ENCODE peak calls at places on chromosome 18, in seven cellular contexts. One of them, this sample, is unnamed.

GRCh38 chr18:6357668-6358067 is 57.0 kb downstream of the L3MBTL4 start:
- DNase-seq in GM06990: no peak
- DNase-seq in GM12865: no peak
- DNase-seq in adrenal gland: no peak
- DNase-seq in fibroblast of lung: no peak
- DNase-seq in dorsolateral prefrontal cortex: no peak
- DNase-seq in LNCaP clone FGC: no peak
- DNase-seq in this sample: no peak

GRCh38 chr18:74251297-74252031 is 40.3 kb downstream of the CYB5A start:
- DNase-seq in GM06990: no peak
- DNase-seq in GM12865: no peak
- DNase-seq in adrenal gland: no peak
- DNase-seq in fibroblast of lung: peak
- DNase-seq in dorsolateral prefrontal cortex: no peak
- DNase-seq in LNCaP clone FGC: no peak
- DNase-seq in this sample: peak

GRCh38 chr18:47775961-47776360 is 154.5 kb downstream of the SMAD2 start:
- DNase-seq in GM06990: no peak
- DNase-seq in GM12865: peak
- DNase-seq in adrenal gland: no peak
- DNase-seq in fibroblast of lung: no peak
- DNase-seq in dorsolateral prefrontal cortex: no peak
- DNase-seq in LNCaP clone FGC: peak
- DNase-seq in this sample: peak

GRCh38 chr18:79493801-79494211 is 98.1 kb downstream of the NFATC1 start:
- DNase-seq in GM06990: no peak
- DNase-seq in GM12865: no peak
- DNase-seq in adrenal gland: no peak
- DNase-seq in fibroblast of lung: no peak
- DNase-seq in dorsolateral prefrontal cortex: peak
- DNase-seq in LNCaP clone FGC: no peak
- DNase-seq in this sample: no peak

GRCh38 chr18:54031243-54031642 is 193.2 kb downstream of the MBD2 start:
- DNase-seq in GM06990: no peak
- DNase-seq in GM12865: no peak
- DNase-seq in adrenal gland: no peak
- DNase-seq in fibroblast of lung: no peak
- DNase-seq in dorsolateral prefrontal cortex: no peak
- DNase-seq in LNCaP clone FGC: no peak
- DNase-seq in this sample: no peak

GRCh38 chr18:80191264-80191663 is 56.0 kb downstream of the PARD6G start:
- DNase-seq in GM06990: no peak
- DNase-seq in GM12865: no peak
- DNase-seq in adrenal gland: no peak
- DNase-seq in fibroblast of lung: no peak
- DNase-seq in dorsolateral prefrontal cortex: no peak
- DNase-seq in LNCaP clone FGC: no peak
- DNase-seq in this sample: no peak

GRCh38 chr18:67783215-67783946 is 266.9 kb upstream of the DSEL start:
- DNase-seq in GM06990: no peak
- DNase-seq in GM12865: no peak
- DNase-seq in adrenal gland: no peak
- DNase-seq in fibroblast of lung: peak
- DNase-seq in dorsolateral prefrontal cortex: no peak
- DNase-seq in LNCaP clone FGC: no peak
- DNase-seq in this sample: peak

GRCh38 chr18:62897153-62897552 is 181.8 kb downstream of the PHLPP1 start:
- DNase-seq in GM06990: no peak
- DNase-seq in GM12865: no peak
- DNase-seq in adrenal gland: no peak
- DNase-seq in fibroblast of lung: peak
- DNase-seq in dorsolateral prefrontal cortex: no peak
- DNase-seq in LNCaP clone FGC: no peak
- DNase-seq in this sample: peak

GRCh38 chr18:21760321-21760720 is 19.7 kb downstream of the MIB1 start:
- DNase-seq in GM06990: no peak
- DNase-seq in GM12865: no peak
- DNase-seq in adrenal gland: no peak
- DNase-seq in fibroblast of lung: peak
- DNase-seq in dorsolateral prefrontal cortex: no peak
- DNase-seq in LNCaP clone FGC: no peak
- DNase-seq in this sample: no peak

GRCh38 chr18:53261241-53261640 is 921.2 kb downstream of the DCC start:
- DNase-seq in GM06990: no peak
- DNase-seq in GM12865: no peak
- DNase-seq in adrenal gland: no peak
- DNase-seq in fibroblast of lung: no peak
- DNase-seq in dorsolateral prefrontal cortex: no peak
- DNase-seq in LNCaP clone FGC: no peak
- DNase-seq in this sample: no peak

GRCh38 chr18:74185860-74186259 is 37.5 kb downstream of the TIMM21 start:
- DNase-seq in GM06990: no peak
- DNase-seq in GM12865: no peak
- DNase-seq in adrenal gland: no peak
- DNase-seq in fibroblast of lung: no peak
- DNase-seq in dorsolateral prefrontal cortex: no peak
- DNase-seq in LNCaP clone FGC: no peak
- DNase-seq in this sample: no peak

GRCh38 chr18:45417392-45417791 is 197.9 kb upstream of the SLC14A2 start:
- DNase-seq in GM06990: no peak
- DNase-seq in GM12865: no peak
- DNase-seq in adrenal gland: no peak
- DNase-seq in fibroblast of lung: no peak
- DNase-seq in dorsolateral prefrontal cortex: no peak
- DNase-seq in LNCaP clone FGC: no peak
- DNase-seq in this sample: no peak

GRCh38 chr18:45412577-45412976 is 202.7 kb upstream of the SLC14A2 start:
- DNase-seq in GM06990: no peak
- DNase-seq in GM12865: peak
- DNase-seq in adrenal gland: no peak
- DNase-seq in fibroblast of lung: peak
- DNase-seq in dorsolateral prefrontal cortex: no peak
- DNase-seq in LNCaP clone FGC: no peak
- DNase-seq in this sample: no peak

GRCh38 chr18:45415614-45416013 is 199.7 kb upstream of the SLC14A2 start:
- DNase-seq in GM06990: no peak
- DNase-seq in GM12865: no peak
- DNase-seq in adrenal gland: no peak
- DNase-seq in fibroblast of lung: no peak
- DNase-seq in dorsolateral prefrontal cortex: no peak
- DNase-seq in LNCaP clone FGC: no peak
- DNase-seq in this sample: no peak

GRCh38 chr18:45413180-45413836 is 202.0 kb upstream of the SLC14A2 start:
- DNase-seq in GM06990: no peak
- DNase-seq in GM12865: no peak
- DNase-seq in adrenal gland: no peak
- DNase-seq in fibroblast of lung: no peak
- DNase-seq in dorsolateral prefrontal cortex: no peak
- DNase-seq in LNCaP clone FGC: no peak
- DNase-seq in this sample: peak

GRCh38 chr18:45416168-45416567 is 199.1 kb upstream of the SLC14A2 start:
- DNase-seq in GM06990: no peak
- DNase-seq in GM12865: no peak
- DNase-seq in adrenal gland: peak
- DNase-seq in fibroblast of lung: peak
- DNase-seq in dorsolateral prefrontal cortex: no peak
- DNase-seq in LNCaP clone FGC: peak
- DNase-seq in this sample: peak
- H3K4me3 ChIP-seq in GM06990: no peak
- H3K4me3 ChIP-seq in GM12865: no peak
- H3K4me3 ChIP-seq in adrenal gland: no peak
- H3K4me3 ChIP-seq in fibroblast of lung: no peak
- H3K4me3 ChIP-seq in dorsolateral prefrontal cortex: no peak
- H3K4me3 ChIP-seq in LNCaP clone FGC: no peak
- H3K4me3 ChIP-seq in this sample: no peak

GRCh38 chr18:35494281-35494825 is 3.4 kb downstream of the INO80C start:
- DNase-seq in GM06990: no peak
- DNase-seq in GM12865: no peak
- DNase-seq in adrenal gland: no peak
- DNase-seq in fibroblast of lung: no peak
- DNase-seq in dorsolateral prefrontal cortex: no peak
- DNase-seq in LNCaP clone FGC: no peak
- DNase-seq in this sample: no peak

GRCh38 chr18:35500113-35500512 is 2.4 kb upstream of the INO80C start:
- DNase-seq in GM06990: no peak
- DNase-seq in GM12865: no peak
- DNase-seq in adrenal gland: no peak
- DNase-seq in fibroblast of lung: no peak
- DNase-seq in dorsolateral prefrontal cortex: no peak
- DNase-seq in LNCaP clone FGC: no peak
- DNase-seq in this sample: no peak

GRCh38 chr18:35495821-35496368 is 1.9 kb downstream of the INO80C start:
- DNase-seq in GM06990: no peak
- DNase-seq in GM12865: no peak
- DNase-seq in adrenal gland: no peak
- DNase-seq in fibroblast of lung: peak
- DNase-seq in dorsolateral prefrontal cortex: no peak
- DNase-seq in LNCaP clone FGC: no peak
- DNase-seq in this sample: no peak

GRCh38 chr18:35497006-35497333 is 790 bp downstream of the INO80C start:
- DNase-seq in GM06990: no peak
- DNase-seq in GM12865: no peak
- DNase-seq in adrenal gland: no peak
- DNase-seq in fibroblast of lung: peak
- DNase-seq in dorsolateral prefrontal cortex: no peak
- DNase-seq in LNCaP clone FGC: no peak
- DNase-seq in this sample: peak

GRCh38 chr18:35497334-35498197 is at the start of gene INO80C:
- DNase-seq in GM06990: peak
- DNase-seq in GM12865: peak
- DNase-seq in adrenal gland: peak
- DNase-seq in fibroblast of lung: peak
- DNase-seq in dorsolateral prefrontal cortex: peak
- DNase-seq in LNCaP clone FGC: peak
- DNase-seq in this sample: peak
- TF ChIP-seq CTCF in GM06990: no peak
- TF ChIP-seq CTCF in GM12865: no peak
- TF ChIP-seq CTCF in adrenal gland: no peak
- TF ChIP-seq CTCF in fibroblast of lung: no peak
- TF ChIP-seq CTCF in dorsolateral prefrontal cortex: peak
- TF ChIP-seq CTCF in LNCaP clone FGC: no peak
- TF ChIP-seq CTCF in this sample: no peak

GRCh38 chr18:48992133-48992532 is 41.4 kb upstream of the SMAD7 start:
- DNase-seq in GM06990: no peak
- DNase-seq in GM12865: no peak
- DNase-seq in adrenal gland: no peak
- DNase-seq in fibroblast of lung: no peak
- DNase-seq in dorsolateral prefrontal cortex: no peak
- DNase-seq in LNCaP clone FGC: no peak
- DNase-seq in this sample: no peak

GRCh38 chr18:48991299-48992055 is 40.7 kb upstream of the SMAD7 start:
- DNase-seq in GM06990: no peak
- DNase-seq in GM12865: no peak
- DNase-seq in adrenal gland: no peak
- DNase-seq in fibroblast of lung: no peak
- DNase-seq in dorsolateral prefrontal cortex: no peak
- DNase-seq in LNCaP clone FGC: no peak
- DNase-seq in this sample: no peak

GRCh38 chr18:48988508-48989303 is 37.9 kb upstream of the SMAD7 start:
- DNase-seq in GM06990: no peak
- DNase-seq in GM12865: no peak
- DNase-seq in adrenal gland: no peak
- DNase-seq in fibroblast of lung: no peak
- DNase-seq in dorsolateral prefrontal cortex: no peak
- DNase-seq in LNCaP clone FGC: no peak
- DNase-seq in this sample: no peak

GRCh38 chr18:48989304-48990284 is 38.8 kb upstream of the SMAD7 start:
- DNase-seq in GM06990: no peak
- DNase-seq in GM12865: no peak
- DNase-seq in adrenal gland: no peak
- DNase-seq in fibroblast of lung: no peak
- DNase-seq in dorsolateral prefrontal cortex: no peak
- DNase-seq in LNCaP clone FGC: no peak
- DNase-seq in this sample: no peak

DNA sequence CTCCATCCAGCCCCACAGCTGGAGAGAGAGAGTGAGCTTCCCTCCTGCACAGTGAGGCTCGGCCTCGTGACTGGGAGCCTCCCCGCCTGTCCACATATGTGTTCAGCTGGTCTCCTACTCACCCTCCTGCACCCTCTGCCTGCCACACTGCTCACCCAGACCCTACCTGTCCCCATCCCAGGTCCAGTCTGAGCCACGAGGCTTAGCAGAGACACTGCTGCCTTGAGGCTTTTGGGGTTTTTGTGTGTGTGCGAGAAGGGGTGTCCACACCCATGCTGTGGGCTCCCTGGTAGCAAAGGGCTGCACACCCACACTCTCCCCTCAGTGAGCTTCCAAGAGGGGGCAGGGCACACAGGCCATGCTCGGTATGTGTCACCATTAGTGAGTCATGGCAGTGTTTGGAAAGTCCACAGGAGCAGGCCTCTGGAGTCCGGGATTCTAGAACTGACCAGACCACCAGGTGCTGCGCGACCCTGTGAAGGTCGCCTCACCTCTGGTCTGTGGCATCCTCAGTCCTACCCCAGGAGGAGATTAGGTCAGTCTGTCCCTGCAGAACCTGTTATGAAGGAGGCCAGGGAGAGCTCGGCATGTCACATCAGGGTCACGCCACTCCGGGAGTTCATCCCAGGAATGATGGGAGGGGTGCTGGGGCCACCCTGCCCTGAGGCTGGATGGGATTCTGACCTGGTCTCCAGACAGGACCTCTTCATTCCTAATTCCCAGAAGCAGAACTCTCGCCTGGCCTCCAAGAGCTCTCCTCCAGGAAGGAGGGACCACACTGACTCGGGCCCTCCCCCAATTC is 39.9 kb upstream of the SMAD7 start:
- DNase-seq in GM06990: no peak
- DNase-seq in GM12865: no peak
- DNase-seq in adrenal gland: peak
- DNase-seq in fibroblast of lung: peak
- DNase-seq in dorsolateral prefrontal cortex: no peak
- DNase-seq in LNCaP clone FGC: no peak
- DNase-seq in this sample: no peak
- H3K4me3 ChIP-seq in GM06990: no peak
- H3K4me3 ChIP-seq in GM12865: no peak
- H3K4me3 ChIP-seq in adrenal gland: no peak
- H3K4me3 ChIP-seq in fibroblast of lung: no peak
- H3K4me3 ChIP-seq in dorsolateral prefrontal cortex: no peak
- H3K4me3 ChIP-seq in LNCaP clone FGC: no peak
- H3K4me3 ChIP-seq in this sample: no peak

DNA sequence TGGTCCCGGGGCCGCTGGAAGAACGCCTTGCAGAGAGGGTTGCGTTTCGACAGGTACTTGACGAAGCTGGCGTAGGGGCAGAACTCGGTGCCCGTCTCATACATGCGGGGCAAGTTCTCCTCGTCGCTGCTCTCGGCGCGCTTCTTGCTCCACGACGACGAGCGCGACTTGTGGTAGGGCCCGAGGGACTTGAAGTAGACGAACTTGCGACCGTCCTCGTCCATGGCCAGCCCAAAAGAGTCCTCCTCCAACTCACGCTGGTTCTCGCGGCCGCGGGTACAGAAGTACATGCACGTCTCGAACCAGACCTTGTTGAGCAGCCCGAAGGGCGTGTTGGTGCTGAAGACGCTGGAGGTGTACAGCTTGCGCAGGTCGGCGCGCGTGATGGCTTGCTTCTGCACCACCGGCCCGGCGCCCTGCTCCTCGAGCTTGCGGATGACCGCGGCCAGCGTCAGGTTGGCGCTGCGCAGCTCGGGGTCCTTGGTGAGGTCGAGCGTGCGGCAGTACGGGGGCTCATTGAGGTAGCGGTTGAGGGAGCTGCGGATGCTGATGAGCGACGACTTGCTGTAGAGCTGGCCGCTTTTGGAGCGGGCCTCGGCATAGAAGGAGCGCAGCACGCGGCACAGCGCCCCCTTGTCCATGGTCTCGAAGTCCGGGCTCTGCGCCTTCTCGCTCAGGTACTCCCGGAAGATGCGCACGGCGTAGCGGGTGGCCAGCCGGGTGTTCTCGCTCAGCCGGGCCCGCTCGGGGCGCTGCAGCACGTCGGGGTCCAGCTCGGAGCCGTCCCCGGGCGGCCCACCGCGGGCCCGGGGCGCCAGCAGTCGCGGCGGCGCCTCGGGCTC is 830 bp downstream of the KCTD1 start:
- DNase-seq in GM06990: peak
- DNase-seq in GM12865: peak
- DNase-seq in adrenal gland: peak
- DNase-seq in fibroblast of lung: peak
- DNase-seq in dorsolateral prefrontal cortex: peak
- DNase-seq in LNCaP clone FGC: no peak
- DNase-seq in this sample: peak
- TF ChIP-seq CTCF in GM06990: peak
- TF ChIP-seq CTCF in GM12865: peak
- TF ChIP-seq CTCF in adrenal gland: peak
- TF ChIP-seq CTCF in fibroblast of lung: peak
- TF ChIP-seq CTCF in dorsolateral prefrontal cortex: peak
- TF ChIP-seq CTCF in LNCaP clone FGC: no peak
- TF ChIP-seq CTCF in this sample: peak

This sample was measured in cardiac fibroblast.